ENCODE peak calls at places on chromosomes 2 and 18, in nine cellular contexts. Y is SK-N-SH, Z is cardiac fibroblast, P is ovary, R is NB4, M is foreskin fibroblast, G is thyroid gland, X is fibroblast of villous mesenchyme, E is upper lobe of right lung. S is an unnamed sample.
A peak's percentile ranks its signal among the peaks of the same experiment; 100 is the strongest.

GRCh38 chr2:120678251-120678650 is 57.4 kb upstream of the GLI2 start:
- DNase-seq in R (peak; percentile 21), G (no peak), E (peak; percentile 39), X (no peak), Z (peak; percentile 56), P (no peak), Y (peak; percentile 78), M (peak; percentile 56), S (no peak)

GRCh38 chr2:7436096-7436906 is 519.1 kb downstream of the RNF144A start:
- DNase-seq in P (no peak), X (no peak), R (no peak), Z (no peak), E (no peak), Y (no peak), G (no peak), M (no peak), S (no peak)

GRCh38 chr18:70998490-70998889 is 709.6 kb downstream of the SOCS6 start:
- DNase-seq in Z (no peak), M (no peak), Y (no peak), G (no peak), X (no peak), P (no peak), E (no peak), R (peak; percentile 2), S (no peak)

GRCh38 chr2:121565389-121566250 is 34.9 kb downstream of the RNU4ATAC start:
- DNase-seq in M (no peak), P (no peak), G (no peak), X (no peak), Z (no peak), E (no peak), R (no peak), Y (peak; percentile 20), S (no peak)

GRCh38 chr2:3565117-3565516 is 7.0 kb upstream of the RNASEH1 start:
- DNase-seq in X (no peak), G (no peak), M (no peak), E (no peak), Z (no peak), R (no peak), P (no peak), Y (no peak), S (no peak)

GRCh38 chr2:172431428-172431827 is 4.0 kb downstream of the ITGA6 start:
- DNase-seq in M (no peak), G (peak; percentile 46), E (peak; percentile 73), P (no peak), Y (no peak), R (no peak), X (no peak), Z (no peak), S (peak; percentile 24)

GRCh38 chr2:143251680-143252079 is 122.5 kb downstream of the ARHGAP15 start:
- DNase-seq in G (no peak), P (no peak), Z (no peak), E (no peak), Y (no peak), X (no peak), M (no peak), R (no peak), S (no peak)

GRCh38 chr18:3368193-3368592 is 81.8 kb upstream of the TGIF1 start:
- DNase-seq in G (no peak), Y (no peak), M (peak; percentile 20), P (no peak), Z (peak; percentile 91), E (no peak), X (peak; percentile 78), R (no peak), S (no peak)

GRCh38 chr18:21366896-21367295 is 124.9 kb downstream of the GREB1L start:
- DNase-seq in P (no peak), G (no peak), X (no peak), Y (no peak), M (no peak), Z (no peak), E (no peak), R (no peak), S (no peak)

GRCh38 chr2:172962824-172963223 is 112.8 kb upstream of the MAP3K20 start:
- DNase-seq in G (no peak), R (peak; percentile 88), P (no peak), M (peak; percentile 71), X (peak; percentile 50), Z (peak; percentile 60), Y (no peak), E (no peak), S (no peak)

GRCh38 chr2:117985092-117985491 is 28.8 kb downstream of the CCDC93 start:
- DNase-seq in P (no peak), G (no peak), Y (peak; percentile 26), R (no peak), Z (no peak), M (no peak), X (no peak), E (no peak), S (no peak)

GRCh38 chr2:10432315-10433181 is 15.6 kb downstream of the ODC1 start:
- DNase-seq in X (no peak), P (no peak), Y (peak; percentile 55), R (peak; percentile 63), G (peak; percentile 51), M (no peak), Z (no peak), E (no peak), S (no peak)

GRCh38 chr2:62304429-62305417 is 108.8 kb downstream of the B3GNT2 start:
- DNase-seq in Y (peak; percentile 25), M (peak; percentile 39), R (peak; percentile 100), P (peak; percentile 70), Z (peak; percentile 97), G (no peak), E (peak; percentile 83), X (peak; percentile 95), S (peak; percentile 60)

GRCh38 chr2:217887841-217888665 is 114.7 kb downstream of the TNS1 start:
- DNase-seq in P (no peak), Y (peak; percentile 87), M (no peak), Z (peak; percentile 77), E (peak; percentile 43), R (no peak), X (peak; percentile 14), G (no peak), S (no peak)

GRCh38 chr2:121266543-121267106 is 18.4 kb downstream of the TFCP2L1 start:
- DNase-seq in X (no peak), Z (no peak), R (no peak), E (no peak), G (peak; percentile 1), Y (no peak), P (no peak), M (no peak), S (no peak)

GRCh38 chr2:106534471-106534870 is 47.3 kb downstream of the CD8B2 start:
- DNase-seq in P (no peak), Z (no peak), Y (no peak), M (no peak), R (no peak), E (no peak), X (no peak), G (no peak), S (no peak)

DNA sequence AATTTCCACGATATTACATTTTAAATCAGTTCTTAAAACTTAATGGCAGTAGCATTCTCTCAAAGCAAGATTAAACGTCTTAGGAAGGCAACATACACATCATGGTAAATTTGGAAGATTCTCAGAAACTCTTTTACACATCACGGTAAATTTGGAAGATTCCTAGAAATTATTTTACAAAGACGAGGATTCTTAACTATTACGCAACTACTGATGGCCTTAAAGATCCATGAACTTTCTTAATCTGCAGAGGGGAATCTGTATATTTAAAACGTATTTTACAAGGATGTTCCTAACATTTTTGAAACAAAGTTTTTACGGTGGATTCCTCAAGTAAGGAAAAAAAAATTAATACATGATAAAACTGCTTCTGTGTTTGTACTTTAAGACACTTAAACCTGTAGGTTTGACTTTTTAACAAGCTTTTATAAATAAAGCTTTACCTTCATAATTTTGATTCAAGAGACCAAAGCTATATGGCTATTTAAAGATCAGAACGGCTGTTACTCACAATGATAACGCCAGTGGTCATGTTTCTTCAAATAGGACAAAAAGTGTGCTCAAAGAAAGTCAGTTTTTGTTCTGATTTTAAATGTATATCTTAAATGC is 1.7 kb downstream of the ATF2 start:
- DNase-seq in X (peak; percentile 46), Y (no peak), M (no peak), P (no peak), Z (no peak), G (no peak), E (no peak), R (no peak), S (no peak)
- H3K4me3 ChIP-seq in X (peak overlapping the region; percentile 100), Y (peak overlapping the region; percentile 96), M (peak overlapping the region; percentile 100), P (peak overlapping the region; percentile 72), Z (peak overlapping the region; percentile 99), G (no peak overlapping the region), E (peak overlapping the region; percentile 73), R (peak overlapping the region; percentile 96), S (peak overlapping the region; percentile 79)

DNA sequence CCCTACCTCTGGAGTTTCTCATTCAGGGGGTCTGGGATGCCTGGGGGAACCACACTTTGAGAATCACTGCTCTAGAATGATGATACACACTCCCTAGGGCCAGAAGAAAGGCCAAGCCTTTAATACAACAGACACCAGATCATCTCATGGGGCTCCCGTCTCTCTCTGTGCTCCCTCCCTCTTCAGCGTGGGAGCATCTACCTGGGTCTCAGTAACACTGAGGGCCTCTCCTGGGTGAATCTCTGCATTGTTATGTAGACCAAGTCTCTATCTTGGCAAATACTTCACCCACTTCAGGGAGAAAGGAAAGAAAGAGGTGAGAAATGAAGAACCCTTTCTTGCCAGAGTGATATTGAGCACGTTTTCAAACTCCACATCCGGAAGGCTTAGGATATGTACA is 146.8 kb upstream of the MSH6 start:
- DNase-seq in M (no peak), E (no peak), P (no peak), Y (no peak), R (no peak), X (no peak), G (no peak), Z (no peak), S (no peak)
- H3K4me3 ChIP-seq in M (no peak overlapping the region), E (no peak overlapping the region), P (no peak overlapping the region), Y (no peak overlapping the region), R (no peak overlapping the region), X (no peak overlapping the region), G (no peak overlapping the region), Z (no peak overlapping the region), S (no peak overlapping the region)

DNA sequence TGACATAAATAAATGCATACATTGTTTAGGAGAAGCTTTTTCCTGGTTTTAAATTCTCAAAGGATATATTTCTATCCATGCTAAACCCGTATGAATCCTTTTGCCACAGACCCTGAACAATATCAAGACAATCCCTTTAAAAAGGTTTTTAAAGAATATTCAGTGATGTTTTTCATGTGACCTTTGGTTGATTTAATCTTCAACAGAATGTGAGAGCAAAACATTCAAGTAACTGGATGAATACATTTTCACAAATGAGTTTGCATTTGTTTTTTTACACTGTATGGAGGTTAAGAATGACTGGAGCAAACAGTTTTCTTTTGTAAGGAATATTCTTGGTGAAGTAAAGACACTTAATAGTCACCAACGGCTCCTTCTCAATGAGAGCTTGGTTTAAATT is 139.4 kb upstream of the CWC22 start:
- DNase-seq in P (no peak), E (no peak), Y (no peak), M (no peak), Z (no peak), G (no peak), X (no peak), R (no peak), S (no peak)
- H3K4me3 ChIP-seq in P (no peak overlapping the region), E (no peak overlapping the region), Y (no peak overlapping the region), M (no peak overlapping the region), Z (no peak overlapping the region), G (no peak overlapping the region), X (no peak overlapping the region), R (no peak overlapping the region), S (no peak overlapping the region)

DNA sequence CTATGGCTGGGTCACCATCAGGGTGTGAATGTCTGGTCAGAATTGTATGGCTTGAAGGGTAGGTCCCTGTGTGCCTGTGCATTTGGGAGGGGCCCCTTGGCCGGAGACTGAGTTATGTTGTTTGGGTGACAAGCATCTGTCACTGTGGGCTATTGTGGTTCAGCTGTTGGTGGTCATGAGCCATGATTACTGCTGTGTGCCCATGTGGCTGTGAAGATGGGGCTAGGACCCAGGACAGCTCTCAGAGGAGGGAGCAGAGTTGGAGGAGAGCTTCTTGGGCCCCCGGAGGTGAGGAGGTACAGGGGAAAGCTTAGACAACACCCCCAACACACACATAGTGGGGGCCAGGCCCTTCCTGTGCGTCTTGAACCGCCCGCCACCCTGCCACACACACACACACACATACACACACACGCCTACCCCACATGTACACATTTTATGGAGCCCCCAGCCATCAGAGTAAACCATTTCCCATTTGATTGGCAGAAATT is 1.8 kb downstream of the GAREM2 start:
- DNase-seq in E (no peak), P (no peak), R (no peak), X (no peak), Z (no peak), M (no peak), G (no peak), Y (peak; percentile 40), S (no peak)
- H3K4me3 ChIP-seq in E (no peak overlapping the region), P (no peak overlapping the region), R (no peak overlapping the region), X (no peak overlapping the region), Z (no peak overlapping the region), M (no peak overlapping the region), G (no peak overlapping the region), Y (no peak overlapping the region), S (no peak overlapping the region)